ENCODE peak calls at places on chromosomes 1 and 21, in four cellular contexts. W, O, Q and J are unnamed samples.

GRCh38 chr1:154725841-154726240 is 117.9 kb upstream of the ADAR start:
- DNase-seq in O (no peak), Q (no peak), W (no peak), J (no peak)

GRCh38 chr1:1291611-1292441 is 11.6 kb downstream of the SCNN1D start:
- DNase-seq in W (peak; percentile 74), O (peak; percentile 92), Q (no peak), J (peak; percentile 52)

GRCh38 chr1:205283270-205284147 is 38.0 kb downstream of the NUAK2 start:
- DNase-seq in O (peak; percentile 64), W (no peak), Q (no peak), J (no peak)

GRCh38 chr1:235513495-235514366 is 9.5 kb upstream of the B3GALNT2 start:
- DNase-seq in W (peak; percentile 88), Q (no peak), O (peak; percentile 53), J (peak; percentile 68)

GRCh38 chr21:27694667-27695066 is 727.8 kb upstream of the ADAMTS5 start:
- DNase-seq in O (no peak), Q (no peak), W (no peak), J (no peak)

GRCh38 chr1:51961231-51961630 is 29.3 kb downstream of the RAB3B start:
- DNase-seq in Q (no peak), W (no peak), O (no peak), J (no peak)

GRCh38 chr1:40592107-40592773 is 60.8 kb downstream of the ZNF684 start:
- DNase-seq in W (peak; percentile 65), O (peak; percentile 30), Q (no peak), J (peak; percentile 26)

GRCh38 chr1:153583976-153584375 is 18.3 kb upstream of the S100A2 start:
- DNase-seq in O (no peak), W (no peak), Q (no peak), J (no peak)

GRCh38 chr1:99004270-99005141 is at the start of gene PLPPR5:
- DNase-seq in O (no peak), Q (no peak), W (peak; percentile 6), J (no peak)

GRCh38 chr1:226912587-226913176 is 27.4 kb upstream of the COQ8A start:
- DNase-seq in Q (no peak), W (peak; percentile 55), O (peak; percentile 73), J (no peak)

GRCh38 chr1:214187152-214187900 is 93.6 kb upstream of the SMYD2 start:
- DNase-seq in O (no peak), W (no peak), Q (no peak), J (no peak)

GRCh38 chr1:172719694-172720138 is 60.8 kb downstream of the FASLG start:
- DNase-seq in W (peak; percentile 76), Q (peak; percentile 29), O (peak; percentile 47), J (peak; percentile 29)

GRCh38 chr21:33299181-33299752 is 25.5 kb upstream of the IFNAR1 start:
- DNase-seq in W (peak; percentile 24), Q (no peak), O (no peak), J (peak; percentile 44)